ENCODE peak calls at places on chromosomes 11 and 22, in eight cellular contexts. A is fibroblast of the aortic adventitia, H is mammary epithelial cell, L is foreskin fibroblast, I is GM12865, B is uterus, Q is thoracic aorta, O is tibial artery. G is an unnamed sample.

GRCh38 chr11:19307498-19307897 is 66.8 kb upstream of the E2F8 start:
- DNase-seq in A (no peak), H (no peak), L (no peak), I (no peak), B (no peak), Q (no peak), O (no peak), G (no peak)

GRCh38 chr22:26646158-26646557 is 11.2 kb upstream of the MIAT start:
- DNase-seq in A (no peak), H (no peak), L (peak; percentile 41), I (no peak), B (no peak), Q (no peak), O (no peak), G (peak; percentile 60)

GRCh38 chr11:110327508-110327907 is 31.1 kb upstream of the RDX start:
- DNase-seq in A (no peak), H (no peak), L (no peak), I (peak; percentile 30), B (no peak), Q (no peak), O (no peak), G (no peak)

GRCh38 chr11:111351374-111352081 is 27.5 kb downstream of the POU2AF1 start:
- DNase-seq in A (peak; percentile 74), H (no peak), L (no peak), I (peak; percentile 26), B (no peak), Q (no peak), O (no peak), G (no peak)

GRCh38 chr11:46541593-46542371 is 52.0 kb downstream of the AMBRA1 start:
- DNase-seq in A (no peak), H (no peak), L (no peak), I (no peak), B (no peak), Q (no peak), O (no peak), G (no peak)

GRCh38 chr22:38738475-38739070 is 17.2 kb downstream of the SUN2 start:
- DNase-seq in A (no peak), H (no peak), L (no peak), I (no peak), B (no peak), Q (no peak), O (no peak), G (no peak)

GRCh38 chr11:75714211-75714610 is 3.4 kb upstream of the MOGAT2 start:
- DNase-seq in A (no peak), H (no peak), L (no peak), I (no peak), B (no peak), Q (no peak), O (no peak), G (no peak)

GRCh38 chr11:40877256-40877655 is 582.2 kb downstream of the LRRC4C start:
- DNase-seq in A (no peak), H (peak; percentile 75), L (no peak), I (no peak), B (no peak), Q (no peak), O (no peak), G (no peak)

GRCh38 chr11:74570266-74571061 is 21.9 kb upstream of the POLD3 start:
- DNase-seq in A (peak; percentile 60), H (peak; percentile 35), L (no peak), I (peak; percentile 66), B (peak; percentile 25), Q (no peak), O (no peak), G (peak; percentile 58)

GRCh38 chr22:33472462-33473344 is 414.5 kb upstream of the SYN3 start:
- DNase-seq in A (no peak), H (no peak), L (no peak), I (peak; percentile 87), B (no peak), Q (no peak), O (no peak), G (no peak)

GRCh38 chr22:35961480-35961902 is 67.1 kb downstream of the RBFOX2 start:
- DNase-seq in A (peak; percentile 88), H (no peak), L (peak; percentile 84), I (no peak), B (peak; percentile 59), Q (peak; percentile 22), O (peak; percentile 46), G (peak; percentile 54)

GRCh38 chr22:41286639-41287091 is 678 bp upstream of the RANGAP1 start:
- DNase-seq in A (peak; percentile 45), H (no peak), L (no peak), I (peak; percentile 74), B (no peak), Q (no peak), O (peak; percentile 31), G (no peak)

GRCh38 chr22:17264321-17265052 is 45.3 kb upstream of the ADA2 start:
- DNase-seq in A (peak; percentile 2), H (no peak), L (no peak), I (no peak), B (peak; percentile 37), Q (no peak), O (no peak), G (no peak)

GRCh38 chr11:114168086-114168448 is 108.6 kb downstream of the ZBTB16 start:
- DNase-seq in A (no peak), H (no peak), L (no peak), I (no peak), B (no peak), Q (no peak), O (no peak), G (no peak)
- H3K4me3 ChIP-seq in A (no peak overlapping the region), H (no peak overlapping the region), L (no peak overlapping the region), I (no peak overlapping the region), B (no peak overlapping the region), Q (peak overlapping the region; percentile 34), O (no peak overlapping the region), G (no peak overlapping the region)

GRCh38 chr11:106581399-106581798 is 436.9 kb downstream of the GUCY1A2 start:
- DNase-seq in A (no peak), H (no peak), L (no peak), I (no peak), B (no peak), Q (no peak), O (no peak), G (no peak)

GRCh38 chr11:106585061-106585460 is 433.2 kb downstream of the GUCY1A2 start:
- DNase-seq in A (peak; percentile 53), H (peak; percentile 20), L (peak; percentile 40), I (no peak), B (no peak), Q (no peak), O (no peak), G (peak; percentile 59)
- TF ChIP-seq CTCF in A (peak; percentile 52), H (peak; percentile 46), L (peak; percentile 46), I (peak; percentile 2), B (no peak), Q (no peak), O (no peak), G (peak; percentile 72)

GRCh38 chr11:101267654-101268053 is 138.0 kb upstream of the PGR start:
- DNase-seq in A (no peak), H (no peak), L (no peak), I (no peak), B (no peak), Q (no peak), O (no peak), G (no peak)

GRCh38 chr11:101262258-101262657 is 132.6 kb upstream of the PGR start:
- DNase-seq in A (no peak), H (no peak), L (no peak), I (no peak), B (no peak), Q (no peak), O (no peak), G (no peak)

GRCh38 chr11:101264303-101264702 is 134.7 kb upstream of the PGR start:
- DNase-seq in A (no peak), H (no peak), L (no peak), I (no peak), B (no peak), Q (no peak), O (no peak), G (peak; percentile 29)

DNA sequence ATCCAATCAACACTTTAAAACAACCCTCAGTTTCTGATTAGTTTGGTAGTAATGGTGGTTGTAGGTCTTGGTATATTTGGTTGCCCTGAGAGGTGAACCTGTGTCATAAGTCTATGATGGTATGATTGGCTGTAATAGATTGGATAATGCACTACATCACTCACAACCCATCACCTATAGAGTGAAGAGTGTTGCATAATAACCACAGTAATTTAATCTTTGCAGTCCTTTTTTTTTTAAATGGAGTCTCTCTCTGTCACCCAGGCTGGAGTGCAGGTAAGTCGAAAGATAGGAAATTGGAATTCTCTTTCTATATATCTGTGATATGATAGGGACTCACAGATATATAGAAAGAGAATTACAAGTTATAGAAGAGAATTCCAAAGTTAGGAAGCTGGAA is 133.4 kb upstream of the PGR start:
- DNase-seq in A (no peak), H (no peak), L (no peak), I (no peak), B (no peak), Q (no peak), O (no peak), G (no peak)
- H3K4me3 ChIP-seq in A (no peak overlapping the region), H (no peak overlapping the region), L (no peak overlapping the region), I (no peak overlapping the region), B (no peak overlapping the region), Q (no peak overlapping the region), O (no peak overlapping the region), G (no peak overlapping the region)

GRCh38 chr11:66866007-66866406 is 9.1 kb downstream of the LRFN4 start:
- DNase-seq in A (no peak), H (no peak), L (no peak), I (no peak), B (no peak), Q (no peak), O (no peak), G (no peak)

GRCh38 chr11:66863428-66864125 is 6.7 kb downstream of the LRFN4 start:
- DNase-seq in A (no peak), H (no peak), L (no peak), I (no peak), B (no peak), Q (no peak), O (no peak), G (no peak)

GRCh38 chr11:66866420-66867010 is 9.7 kb downstream of the LRFN4 start:
- DNase-seq in A (no peak), H (no peak), L (no peak), I (no peak), B (no peak), Q (no peak), O (no peak), G (no peak)

GRCh38 chr11:66864172-66864901 is 7.5 kb downstream of the LRFN4 start:
- DNase-seq in A (no peak), H (no peak), L (no peak), I (no peak), B (no peak), Q (no peak), O (no peak), G (no peak)

DNA sequence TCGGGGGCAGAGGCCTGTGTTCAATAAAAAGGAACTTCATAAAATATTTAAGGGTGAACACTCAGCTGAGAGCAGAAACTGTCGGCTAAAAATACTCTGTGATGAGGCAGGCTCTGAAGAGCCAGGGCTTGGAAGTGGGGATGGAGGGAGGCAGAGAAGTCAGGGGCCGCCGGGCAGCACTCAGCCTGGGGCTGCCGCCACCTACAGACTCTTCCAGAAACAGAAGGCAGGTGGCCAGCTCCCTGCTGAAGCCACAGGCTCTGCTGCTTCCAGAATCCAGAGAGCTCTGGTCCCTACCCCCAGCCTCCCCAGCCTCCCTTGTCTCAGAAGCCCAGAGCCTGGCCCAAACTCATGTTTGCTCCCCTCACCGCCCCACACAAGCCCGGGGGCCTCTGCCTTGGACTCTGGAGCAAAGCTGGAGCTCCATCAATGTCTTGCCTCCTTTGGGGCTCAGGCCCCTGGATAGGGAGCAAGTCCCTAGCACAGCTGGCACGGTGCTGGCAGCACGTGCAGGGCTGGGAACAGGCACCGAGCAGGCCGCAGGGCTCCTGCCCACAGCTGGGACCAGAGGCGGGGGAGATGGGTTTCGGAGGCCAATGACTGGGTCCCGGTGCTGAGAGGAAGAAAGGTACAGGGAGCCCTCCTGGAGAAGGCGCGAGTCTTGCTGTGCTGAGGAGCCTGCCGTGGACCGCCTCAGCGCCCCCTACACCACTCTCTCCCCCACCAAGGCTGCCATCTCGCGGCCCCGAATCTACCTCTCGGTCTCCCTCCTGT is 8.2 kb downstream of the LRFN4 start:
- DNase-seq in A (peak; percentile 17), H (no peak), L (no peak), I (no peak), B (no peak), Q (no peak), O (no peak), G (no peak)
- TF ChIP-seq CTCF in A (peak; percentile 5), H (no peak), L (no peak), I (no peak), B (no peak), Q (no peak), O (no peak), G (no peak)